ENCODE peak calls at places on chromosomes 11 and 22, in nine cellular contexts. K is GM13977; J is NCI-H1092 treated with DMSO at 0.1 percent for 48 hours; R is body of pancreas; M is skeletal muscle cell; E is LoVo; U is effector CD4-positive, alpha-beta T cell; L is GM12865; G is iris pigment epithelial cell. V is an unnamed sample.

GRCh38 chr11:19789245-19789644 is 76.6 kb downstream of the NAV2 start:
- DNase-seq in K (no peak), J (no peak), R (no peak), M (no peak), E (no peak), U (no peak), L (no peak), G (no peak), V (no peak)

GRCh38 chr22:30573594-30574094 is 821 bp downstream of the GAL3ST1 start:
- DNase-seq in K (no peak), J (no peak), R (peak; percentile 46), M (no peak), E (no peak), U (no peak), L (no peak), G (no peak), V (no peak)

GRCh38 chr11:118277312-118277711 is 13.2 kb upstream of the MPZL2 start:
- DNase-seq in K (no peak), J (no peak), R (no peak), M (no peak), E (peak; percentile 48), U (no peak), L (peak; percentile 73), G (peak; percentile 57), V (no peak)

GRCh38 chr11:75371930-75372876 is 20.7 kb upstream of the ARRB1 start:
- DNase-seq in K (no peak), J (no peak), R (no peak), M (no peak), E (peak; percentile 90), U (no peak), L (no peak), G (peak; percentile 51), V (no peak)

GRCh38 chr11:119101759-119102423 is at the start of gene DPAGT1:
- DNase-seq in K (peak; percentile 80), J (peak; percentile 100), R (peak; percentile 97), M (peak; percentile 93), E (peak; percentile 96), U (peak; percentile 82), L (peak; percentile 96), G (peak; percentile 98), V (peak; percentile 78)

GRCh38 chr22:21980547-21980946 is 2.0 kb downstream of the TOP3B start:
- DNase-seq in K (no peak), J (no peak), R (no peak), M (no peak), E (no peak), U (no peak), L (no peak), G (no peak), V (no peak)

GRCh38 chr11:16793511-16793910 is 55.1 kb downstream of the C11orf58 start:
- DNase-seq in K (no peak), J (no peak), R (no peak), M (no peak), E (no peak), U (no peak), L (no peak), G (no peak), V (no peak)

GRCh38 chr11:109123811-109124787 is 297.9 kb upstream of the C11orf87 start:
- DNase-seq in K (no peak), J (peak; percentile 61), R (peak; percentile 3), M (no peak), E (no peak), U (no peak), L (no peak), G (peak; percentile 21), V (no peak)

GRCh38 chr11:122784325-122785155 is 53.8 kb upstream of the CRTAM start:
- DNase-seq in K (no peak), J (no peak), R (peak; percentile 52), M (peak; percentile 97), E (no peak), U (no peak), L (no peak), G (peak; percentile 96), V (no peak)

GRCh38 chr11:128506999-128507591 is 80.3 kb downstream of the ETS1 start:
- DNase-seq in K (no peak), J (peak; percentile 67), R (peak; percentile 87), M (peak; percentile 96), E (peak; percentile 62), U (peak; percentile 42), L (no peak), G (peak; percentile 94), V (no peak)